ENCODE peak calls at places on chromosomes 12 and 14, in four cellular contexts. B is adrenal gland, G is mammary epithelial cell, V is A549. D is an unnamed sample.

GRCh38 chr12:72578327-72578726 is 306.2 kb downstream of the TRHDE start:
- DNase-seq in B (no peak), V (no peak), G (no peak), D (no peak)

GRCh38 chr12:42144174-42144423 is 575 bp downstream of the GXYLT1 start:
- DNase-seq in B (no peak), V (no peak), G (no peak), D (no peak)

GRCh38 chr14:53356361-53357150 is 203.4 kb upstream of the DDHD1 start:
- DNase-seq in G (peak; percentile 15), B (no peak), V (no peak), D (no peak)

GRCh38 chr14:96904201-96904600 is 107.0 kb downstream of the VRK1 start:
- DNase-seq in B (no peak), G (no peak), V (no peak), D (no peak)

GRCh38 chr14:53955671-53956426 is 776 bp downstream of the BMP4 start:
- DNase-seq in V (no peak), B (peak; percentile 75), G (no peak), D (peak; percentile 87)

GRCh38 chr14:68088463-68088862 is 268.9 kb downstream of the RAD51B start:
- DNase-seq in V (peak; percentile 38), B (no peak), G (no peak), D (no peak)

GRCh38 chr12:56683-57346 is 9.8 kb upstream of the IQSEC3 start:
- DNase-seq in G (peak; percentile 27), B (no peak), V (no peak), D (no peak)

GRCh38 chr12:22334696-22335290 is at the start of gene ST8SIA1:
- DNase-seq in B (peak; percentile 72), V (peak; percentile 36), G (peak; percentile 34), D (no peak)

GRCh38 chr12:102034346-102034745 is 27.4 kb downstream of the WASHC3 start:
- DNase-seq in B (no peak), G (peak; percentile 43), V (no peak), D (no peak)

GRCh38 chr14:86961106-86961716 is 1031.8 kb downstream of the GALC start:
- DNase-seq in V (no peak), G (peak; percentile 25), B (no peak), D (no peak)

GRCh38 chr14:53640695-53641094 is 315.9 kb downstream of the BMP4 start:
- DNase-seq in V (no peak), G (peak; percentile 82), B (no peak), D (no peak)

GRCh38 chr12:85781751-85782150 is 54.5 kb downstream of the RASSF9 start:
- DNase-seq in B (no peak), V (no peak), G (no peak), D (no peak)

GRCh38 chr12:95582230-95583058 is 31.2 kb upstream of the USP44 start:
- DNase-seq in B (no peak), G (peak; percentile 23), V (peak; percentile 41), D (no peak)

GRCh38 chr14:96148631-96149030 is 56.0 kb upstream of the BDKRB2 start:
- DNase-seq in G (no peak), B (peak; percentile 8), V (no peak), D (no peak)

GRCh38 chr12:122021822-122022392 is at the start of gene BCL7A:
- DNase-seq in V (peak; percentile 47), G (peak; percentile 81), B (peak; percentile 72), D (no peak)

GRCh38 chr14:102620413-102620812 is 28.0 kb downstream of the RCOR1 start:
- DNase-seq in V (no peak), G (no peak), B (no peak), D (no peak)

GRCh38 chr12:74980510-74980909 is 229.1 kb downstream of the KCNC2 start:
- DNase-seq in V (no peak), B (no peak), G (no peak), D (no peak)

GRCh38 chr12:123388948-123389559 is 5.1 kb downstream of the KMT5A start:
- DNase-seq in G (no peak), B (no peak), V (no peak), D (no peak)

GRCh38 chr14:103382375-103382774 is 2.8 kb upstream of the MARK3 start:
- DNase-seq in B (peak; percentile 15), G (peak; percentile 92), V (no peak), D (no peak)

GRCh38 chr12:30990776-30991175 is 64.2 kb downstream of the TSPAN11 start:
- DNase-seq in G (no peak), B (no peak), V (no peak), D (no peak)

GRCh38 chr12:30988887-30989286 is 62.3 kb downstream of the TSPAN11 start:
- DNase-seq in G (no peak), V (no peak), B (no peak), D (peak; percentile 76)

GRCh38 chr12:30988086-30988485 is 61.5 kb downstream of the TSPAN11 start:
- DNase-seq in B (no peak), V (no peak), G (no peak), D (peak; percentile 47)

GRCh38 chr12:30990316-30990715 is 63.8 kb downstream of the TSPAN11 start:
- DNase-seq in V (no peak), B (no peak), G (no peak), D (peak; percentile 60)

GRCh38 chr12:30989754-30990153 is 63.2 kb downstream of the TSPAN11 start:
- DNase-seq in V (peak; percentile 57), G (no peak), B (no peak), D (no peak)
- TF ChIP-seq CTCF in V (peak; percentile 25), G (no peak), B (no peak), D (no peak)

DNA sequence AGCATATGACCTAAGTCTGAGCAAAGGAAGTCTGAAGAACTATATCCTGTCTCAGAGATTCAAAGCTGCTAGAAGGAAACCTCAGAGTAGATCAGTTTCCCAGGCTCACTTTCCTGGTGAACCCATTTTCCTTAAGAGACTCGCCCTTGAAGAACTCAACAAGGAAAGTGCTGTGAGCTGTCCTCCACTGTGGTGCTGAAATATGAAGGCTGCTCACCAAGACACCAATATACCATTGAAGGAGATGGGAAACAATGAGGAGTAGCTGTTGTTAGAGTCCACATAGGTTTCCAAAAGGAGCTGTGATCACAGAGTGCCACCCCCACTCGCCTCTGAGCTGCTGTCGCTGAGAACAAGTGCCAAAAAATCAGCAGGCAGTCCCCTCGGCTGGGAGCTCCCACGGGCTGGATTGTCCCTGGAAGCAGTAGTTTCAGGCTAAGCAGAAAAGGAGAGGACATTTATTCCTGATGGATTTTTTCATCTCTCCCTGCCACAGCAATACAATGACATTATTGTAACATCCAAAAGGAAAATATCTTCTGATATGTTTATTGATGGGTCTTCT is 282.1 kb downstream of the RPS29 start:
- DNase-seq in V (no peak), G (peak; percentile 4), B (peak; percentile 53), D (no peak)
- H3K4me1 ChIP-seq in V (no peaks in the 10 kb centered on the region), G (no peaks in the 10 kb centered on the region), B (no peaks in the 10 kb centered on the region), D (no peaks in the 10 kb centered on the region)

GRCh38 chr12:132455565-132455964 is 34.4 kb upstream of the FBRSL1 start:
- DNase-seq in V (no peak), B (no peak), G (no peak), D (peak; percentile 20)
- H3K4me3 ChIP-seq in V (no peak overlapping the region), B (no peak overlapping the region), G (no peak overlapping the region), D (no peak overlapping the region)

GRCh38 chr12:106709068-106709511 is 65.4 kb upstream of the RIC8B start:
- DNase-seq in G (no peak), V (peak; percentile 18), B (no peak), D (peak; percentile 52)
- TF ChIP-seq CTCF in G (no peak), V (no peak), B (no peak), D (no peak)

GRCh38 chr14:72966038-72966437 is 39.8 kb downstream of the DCAF4 start:
- DNase-seq in G (no peak), V (no peak), B (no peak), D (no peak)

GRCh38 chr14:72958548-72958947 is 32.3 kb downstream of the DCAF4 start:
- DNase-seq in V (no peak), G (no peak), B (no peak), D (no peak)

GRCh38 chr14:72965249-72965648 is 39.0 kb downstream of the DCAF4 start:
- DNase-seq in G (peak; percentile 63), V (no peak), B (no peak), D (no peak)

GRCh38 chr14:72961579-72962335 is 35.5 kb downstream of the DCAF4 start:
- DNase-seq in G (peak; percentile 93), V (peak; percentile 33), B (no peak), D (no peak)

DNA sequence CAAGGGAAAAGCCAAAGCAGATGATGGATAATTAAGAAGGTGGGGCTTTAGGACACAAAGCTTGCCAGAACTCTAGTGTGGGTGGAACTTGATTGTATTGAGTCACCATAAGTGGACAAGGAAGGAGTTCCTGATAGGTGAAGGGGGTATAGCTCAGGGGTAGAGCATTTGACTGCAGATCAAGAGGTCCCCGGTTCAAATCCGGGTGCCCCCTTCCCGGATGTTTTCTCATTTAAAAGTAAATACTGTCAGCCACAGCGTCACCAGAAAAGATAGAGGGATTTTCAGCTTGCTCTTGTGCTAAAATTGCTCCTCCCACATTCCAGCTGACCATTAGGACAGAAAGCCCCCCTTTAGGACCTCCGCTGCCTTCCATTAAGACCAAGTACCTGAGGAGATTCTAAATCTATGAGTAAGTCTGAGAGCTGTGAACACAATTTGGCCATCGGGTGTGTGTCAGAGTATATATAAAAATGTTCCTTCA is 36.6 kb downstream of the DCAF4 start:
- DNase-seq in G (peak; percentile 89), B (peak; percentile 76), V (peak; percentile 84), D (no peak)
- H3K4me1 ChIP-seq in G (peaks cover 21% of the 10 kb centered on the region), B (no peaks in the 10 kb centered on the region), V (peaks cover 14% of the 10 kb centered on the region), D (no peaks in the 10 kb centered on the region)

D was measured in left lung.